ENCODE peak calls at places on chromosomes 12 and 14, in seven cellular contexts. R is iPS-NIHi11; U is SJSA1; C is activated naive CD4-positive, alpha-beta T cell treated with anti-CD3 and anti-CD28 coated beads for 36 hours; A is NCI-H345; M is nucleus accumbens; K is M059J. P is an unnamed sample.

GRCh38 chr12:53791735-53792326 is 40.1 kb upstream of the CISTR start:
- DNase-seq in R (peak; percentile 61), U (peak; percentile 23), C (peak; percentile 42), A (no peak), M (no peak), K (no peak), P (no peak)

GRCh38 chr12:64635356-64635998 is 25.2 kb downstream of the RASSF3 start:
- DNase-seq in R (no peak), U (peak; percentile 18), C (no peak), A (no peak), M (no peak), K (no peak), P (no peak)

GRCh38 chr14:61130512-61131260 is 149.6 kb downstream of the SLC38A6 start:
- DNase-seq in R (no peak), U (no peak), C (no peak), A (no peak), M (no peak), K (no peak), P (no peak)

GRCh38 chr12:46473634-46474201 is 101.1 kb upstream of the SLC38A2 start:
- DNase-seq in R (no peak), U (peak; percentile 100), C (peak; percentile 21), A (no peak), M (no peak), K (peak; percentile 96), P (no peak)

GRCh38 chr12:71565568-71565967 is 98.1 kb downstream of the ZFC3H1 start:
- DNase-seq in R (no peak), U (no peak), C (no peak), A (no peak), M (no peak), K (no peak), P (no peak)

GRCh38 chr12:3129301-3130052 is 52.3 kb downstream of the TSPAN9 start:
- DNase-seq in R (no peak), U (no peak), C (peak; percentile 43), A (no peak), M (no peak), K (peak; percentile 92), P (no peak)

GRCh38 chr14:20799955-20800544 is 2.6 kb downstream of the RNASE1 start:
- DNase-seq in R (no peak), U (no peak), C (no peak), A (no peak), M (peak; percentile 16), K (peak; percentile 4), P (peak; percentile 56)

GRCh38 chr14:28407931-28408330 is 358.7 kb upstream of the FOXG1 start:
- DNase-seq in R (no peak), U (no peak), C (no peak), A (no peak), M (no peak), K (no peak), P (no peak)

GRCh38 chr14:101060171-101060601 is 156.7 kb upstream of the RTL1 start:
- DNase-seq in R (no peak), U (no peak), C (no peak), A (no peak), M (no peak), K (no peak), P (no peak)

P was measured in putamen.